ENCODE peak calls at places on chromosomes 7 and 10, in eight cellular contexts. One of them, this sample, is unnamed.

GRCh38 chr10:21145751-21146445 is 248.8 kb upstream of the NEBL start:
- DNase-seq in A549: no peak
- DNase-seq in left ventricle myocardium inferior: no peak
- DNase-seq in lower leg skin: no peak
- DNase-seq in endothelial cell: no peak
- DNase-seq in fibroblast of mammary gland: no peak
- DNase-seq in astrocyte: no peak
- DNase-seq in HL-60: no peak
- DNase-seq in this sample: no peak

GRCh38 chr10:19952611-19953010 is 136.4 kb downstream of the PLXDC2 start:
- DNase-seq in left ventricle myocardium inferior: no peak
- DNase-seq in endothelial cell: no peak
- DNase-seq in HL-60: no peak
- DNase-seq in lower leg skin: no peak
- DNase-seq in fibroblast of mammary gland: no peak
- DNase-seq in A549: no peak
- DNase-seq in astrocyte: no peak
- DNase-seq in this sample: no peak

GRCh38 chr10:43687373-43687772 is 38.7 kb upstream of the ZNF32 start:
- DNase-seq in endothelial cell: no peak
- DNase-seq in A549: no peak
- DNase-seq in astrocyte: no peak
- DNase-seq in HL-60: no peak
- DNase-seq in fibroblast of mammary gland: no peak
- DNase-seq in left ventricle myocardium inferior: no peak
- DNase-seq in lower leg skin: no peak
- DNase-seq in this sample: no peak

GRCh38 chr10:93417264-93417663 is 64.9 kb downstream of the MYOF start:
- DNase-seq in left ventricle myocardium inferior: peak
- DNase-seq in lower leg skin: no peak
- DNase-seq in HL-60: no peak
- DNase-seq in endothelial cell: no peak
- DNase-seq in astrocyte: no peak
- DNase-seq in A549: no peak
- DNase-seq in fibroblast of mammary gland: no peak
- DNase-seq in this sample: no peak

GRCh38 chr10:71090801-71091200 is 121.6 kb upstream of the UNC5B start:
- DNase-seq in fibroblast of mammary gland: no peak
- DNase-seq in lower leg skin: peak
- DNase-seq in A549: no peak
- DNase-seq in astrocyte: no peak
- DNase-seq in HL-60: no peak
- DNase-seq in endothelial cell: no peak
- DNase-seq in left ventricle myocardium inferior: no peak
- DNase-seq in this sample: peak

GRCh38 chr10:88062798-88063472 is 199.5 kb downstream of the PTEN start:
- DNase-seq in fibroblast of mammary gland: peak
- DNase-seq in lower leg skin: no peak
- DNase-seq in endothelial cell: no peak
- DNase-seq in A549: peak
- DNase-seq in left ventricle myocardium inferior: no peak
- DNase-seq in HL-60: no peak
- DNase-seq in astrocyte: peak
- DNase-seq in this sample: no peak

GRCh38 chr7:87498893-87499292 is 23.4 kb upstream of the ABCB4 start:
- DNase-seq in endothelial cell: no peak
- DNase-seq in HL-60: no peak
- DNase-seq in lower leg skin: no peak
- DNase-seq in A549: no peak
- DNase-seq in left ventricle myocardium inferior: no peak
- DNase-seq in fibroblast of mammary gland: no peak
- DNase-seq in astrocyte: no peak
- DNase-seq in this sample: no peak

GRCh38 chr7:139990142-139990535 is 72.6 kb downstream of the PARP12 start:
- DNase-seq in left ventricle myocardium inferior: no peak
- DNase-seq in fibroblast of mammary gland: no peak
- DNase-seq in A549: no peak
- DNase-seq in astrocyte: no peak
- DNase-seq in lower leg skin: no peak
- DNase-seq in endothelial cell: no peak
- DNase-seq in HL-60: no peak
- DNase-seq in this sample: no peak

GRCh38 chr7:1523208-1523607 is 7.3 kb upstream of the MAFK start:
- DNase-seq in A549: peak
- DNase-seq in left ventricle myocardium inferior: no peak
- DNase-seq in fibroblast of mammary gland: no peak
- DNase-seq in endothelial cell: no peak
- DNase-seq in lower leg skin: no peak
- DNase-seq in HL-60: no peak
- DNase-seq in astrocyte: no peak
- DNase-seq in this sample: no peak

GRCh38 chr7:6057316-6058128 is 26.3 kb downstream of the ANKRD61 start:
- DNase-seq in endothelial cell: no peak
- DNase-seq in A549: no peak
- DNase-seq in lower leg skin: no peak
- DNase-seq in fibroblast of mammary gland: no peak
- DNase-seq in left ventricle myocardium inferior: no peak
- DNase-seq in HL-60: no peak
- DNase-seq in astrocyte: no peak
- DNase-seq in this sample: no peak

GRCh38 chr10:13372524-13372923 is 24.4 kb upstream of the SEPHS1 start:
- DNase-seq in astrocyte: no peak
- DNase-seq in HL-60: no peak
- DNase-seq in left ventricle myocardium inferior: no peak
- DNase-seq in endothelial cell: no peak
- DNase-seq in lower leg skin: no peak
- DNase-seq in fibroblast of mammary gland: no peak
- DNase-seq in A549: no peak
- DNase-seq in this sample: no peak

GRCh38 chr10:13373644-13374043 is 25.6 kb upstream of the SEPHS1 start:
- DNase-seq in HL-60: no peak
- DNase-seq in A549: no peak
- DNase-seq in left ventricle myocardium inferior: no peak
- DNase-seq in lower leg skin: no peak
- DNase-seq in astrocyte: no peak
- DNase-seq in fibroblast of mammary gland: no peak
- DNase-seq in endothelial cell: no peak
- DNase-seq in this sample: no peak

GRCh38 chr10:13375791-13376190 is 27.7 kb upstream of the SEPHS1 start:
- DNase-seq in A549: no peak
- DNase-seq in lower leg skin: no peak
- DNase-seq in astrocyte: no peak
- DNase-seq in fibroblast of mammary gland: no peak
- DNase-seq in HL-60: no peak
- DNase-seq in left ventricle myocardium inferior: no peak
- DNase-seq in endothelial cell: no peak
- DNase-seq in this sample: no peak

GRCh38 chr10:13376297-13376696 is 28.2 kb upstream of the SEPHS1 start:
- DNase-seq in A549: no peak
- DNase-seq in HL-60: no peak
- DNase-seq in endothelial cell: no peak
- DNase-seq in lower leg skin: no peak
- DNase-seq in astrocyte: no peak
- DNase-seq in left ventricle myocardium inferior: no peak
- DNase-seq in fibroblast of mammary gland: no peak
- DNase-seq in this sample: no peak

DNA sequence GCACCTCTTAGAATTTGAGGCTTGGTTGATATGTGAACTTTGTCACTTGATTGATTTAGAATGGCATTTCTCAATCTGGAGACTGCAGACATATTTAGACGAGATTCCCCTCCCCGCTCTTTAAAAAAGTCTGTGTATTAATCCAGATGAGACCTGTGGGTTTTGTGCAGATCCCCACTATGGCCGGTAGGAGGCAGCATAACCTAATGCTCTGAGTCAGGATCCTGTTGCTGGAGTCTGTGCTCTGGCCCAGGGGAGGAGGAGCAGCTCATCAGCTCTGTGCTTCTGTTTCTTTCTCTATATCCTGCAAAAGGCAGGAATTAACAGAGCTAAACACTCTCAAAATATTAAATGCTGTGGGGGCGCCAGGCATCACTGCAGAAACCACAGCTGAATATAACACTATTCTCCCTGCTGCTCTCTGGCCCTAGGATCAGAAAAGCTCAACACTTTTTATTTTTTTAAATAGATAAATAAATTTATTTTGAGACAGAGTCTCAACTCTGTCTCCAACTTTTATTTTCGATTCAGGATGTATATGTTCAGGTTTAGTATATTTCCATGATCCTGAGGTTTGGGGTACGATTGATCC is 23.9 kb upstream of the SEPHS1 start:
- DNase-seq in left ventricle myocardium inferior: peak
- DNase-seq in astrocyte: peak
- DNase-seq in lower leg skin: peak
- DNase-seq in HL-60: peak
- DNase-seq in endothelial cell: peak
- DNase-seq in fibroblast of mammary gland: peak
- DNase-seq in A549: peak
- DNase-seq in this sample: peak
- TF ChIP-seq CTCF in left ventricle myocardium inferior: peak
- TF ChIP-seq CTCF in astrocyte: peak
- TF ChIP-seq CTCF in lower leg skin: no peak
- TF ChIP-seq CTCF in HL-60: peak
- TF ChIP-seq CTCF in endothelial cell: peak
- TF ChIP-seq CTCF in fibroblast of mammary gland: peak
- TF ChIP-seq CTCF in A549: peak
- TF ChIP-seq CTCF in this sample: peak

GRCh38 chr10:5589071-5589962 is 64.6 kb downstream of the CALML3 start:
- DNase-seq in endothelial cell: no peak
- DNase-seq in HL-60: no peak
- DNase-seq in lower leg skin: no peak
- DNase-seq in astrocyte: no peak
- DNase-seq in fibroblast of mammary gland: no peak
- DNase-seq in A549: no peak
- DNase-seq in left ventricle myocardium inferior: no peak
- DNase-seq in this sample: no peak

GRCh38 chr10:5589963-5590511 is 65.3 kb downstream of the CALML3 start:
- DNase-seq in lower leg skin: no peak
- DNase-seq in A549: peak
- DNase-seq in astrocyte: peak
- DNase-seq in fibroblast of mammary gland: peak
- DNase-seq in endothelial cell: no peak
- DNase-seq in HL-60: no peak
- DNase-seq in left ventricle myocardium inferior: no peak
- DNase-seq in this sample: no peak

GRCh38 chr10:5587151-5588079 is 62.7 kb downstream of the CALML3 start:
- DNase-seq in endothelial cell: no peak
- DNase-seq in A549: no peak
- DNase-seq in astrocyte: no peak
- DNase-seq in left ventricle myocardium inferior: peak
- DNase-seq in HL-60: no peak
- DNase-seq in lower leg skin: no peak
- DNase-seq in fibroblast of mammary gland: no peak
- DNase-seq in this sample: no peak

GRCh38 chr10:5588080-5588453 is 63.3 kb downstream of the CALML3 start:
- DNase-seq in A549: no peak
- DNase-seq in endothelial cell: no peak
- DNase-seq in lower leg skin: no peak
- DNase-seq in fibroblast of mammary gland: no peak
- DNase-seq in HL-60: no peak
- DNase-seq in left ventricle myocardium inferior: no peak
- DNase-seq in astrocyte: no peak
- DNase-seq in this sample: no peak

GRCh38 chr10:5588603-5589002 is 63.8 kb downstream of the CALML3 start:
- DNase-seq in HL-60: no peak
- DNase-seq in fibroblast of mammary gland: no peak
- DNase-seq in lower leg skin: no peak
- DNase-seq in left ventricle myocardium inferior: no peak
- DNase-seq in endothelial cell: no peak
- DNase-seq in A549: no peak
- DNase-seq in astrocyte: no peak
- DNase-seq in this sample: no peak
- TF ChIP-seq CTCF in HL-60: no peak
- TF ChIP-seq CTCF in fibroblast of mammary gland: no peak
- TF ChIP-seq CTCF in lower leg skin: no peak
- TF ChIP-seq CTCF in left ventricle myocardium inferior: no peak
- TF ChIP-seq CTCF in endothelial cell: no peak
- TF ChIP-seq CTCF in A549: no peak
- TF ChIP-seq CTCF in astrocyte: no peak
- TF ChIP-seq CTCF in this sample: no peak

GRCh38 chr10:63007112-63007511 is 126.0 kb upstream of the NRBF2 start:
- DNase-seq in HL-60: no peak
- DNase-seq in fibroblast of mammary gland: no peak
- DNase-seq in lower leg skin: no peak
- DNase-seq in A549: no peak
- DNase-seq in endothelial cell: no peak
- DNase-seq in astrocyte: no peak
- DNase-seq in left ventricle myocardium inferior: no peak
- DNase-seq in this sample: no peak

GRCh38 chr10:63012623-63013022 is 120.5 kb upstream of the NRBF2 start:
- DNase-seq in lower leg skin: no peak
- DNase-seq in astrocyte: no peak
- DNase-seq in endothelial cell: no peak
- DNase-seq in left ventricle myocardium inferior: no peak
- DNase-seq in HL-60: no peak
- DNase-seq in fibroblast of mammary gland: no peak
- DNase-seq in A549: no peak
- DNase-seq in this sample: no peak

GRCh38 chr10:63010203-63010602 is 122.9 kb upstream of the NRBF2 start:
- DNase-seq in left ventricle myocardium inferior: no peak
- DNase-seq in fibroblast of mammary gland: no peak
- DNase-seq in endothelial cell: no peak
- DNase-seq in astrocyte: no peak
- DNase-seq in lower leg skin: no peak
- DNase-seq in A549: no peak
- DNase-seq in HL-60: no peak
- DNase-seq in this sample: no peak

GRCh38 chr10:63005246-63005645 is 127.9 kb upstream of the NRBF2 start:
- DNase-seq in lower leg skin: no peak
- DNase-seq in HL-60: no peak
- DNase-seq in fibroblast of mammary gland: peak
- DNase-seq in A549: no peak
- DNase-seq in endothelial cell: no peak
- DNase-seq in left ventricle myocardium inferior: no peak
- DNase-seq in astrocyte: peak
- DNase-seq in this sample: no peak

GRCh38 chr10:63008491-63008890 is 124.6 kb upstream of the NRBF2 start:
- DNase-seq in HL-60: no peak
- DNase-seq in endothelial cell: no peak
- DNase-seq in fibroblast of mammary gland: no peak
- DNase-seq in astrocyte: peak
- DNase-seq in left ventricle myocardium inferior: no peak
- DNase-seq in A549: no peak
- DNase-seq in lower leg skin: no peak
- DNase-seq in this sample: no peak
- TF ChIP-seq CTCF in HL-60: no peak
- TF ChIP-seq CTCF in endothelial cell: no peak
- TF ChIP-seq CTCF in fibroblast of mammary gland: no peak
- TF ChIP-seq CTCF in astrocyte: no peak
- TF ChIP-seq CTCF in left ventricle myocardium inferior: no peak
- TF ChIP-seq CTCF in A549: no peak
- TF ChIP-seq CTCF in lower leg skin: no peak
- TF ChIP-seq CTCF in this sample: no peak

DNA sequence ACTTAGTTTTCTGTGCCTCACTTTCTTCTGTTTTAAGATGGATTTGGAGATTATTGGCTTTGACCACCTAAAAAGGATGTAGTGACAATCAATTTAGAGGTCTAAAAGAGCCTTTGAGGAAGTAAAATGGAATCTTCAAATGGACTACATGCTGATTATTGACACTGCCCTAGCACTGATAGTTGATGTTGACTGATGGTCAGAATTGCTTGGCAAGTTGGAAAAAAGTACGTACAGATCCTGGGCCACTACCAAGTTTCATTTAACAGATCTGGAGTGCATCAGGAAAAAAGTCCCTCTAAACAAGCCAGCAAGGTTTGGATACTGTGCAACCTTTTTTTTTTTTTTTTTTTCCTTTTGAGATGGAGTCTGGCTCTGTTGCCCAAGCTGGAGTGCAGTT is 81.1 kb downstream of the TCF7L2 start:
- DNase-seq in endothelial cell: no peak
- DNase-seq in A549: no peak
- DNase-seq in astrocyte: no peak
- DNase-seq in left ventricle myocardium inferior: no peak
- DNase-seq in lower leg skin: no peak
- DNase-seq in HL-60: no peak
- DNase-seq in fibroblast of mammary gland: no peak
- DNase-seq in this sample: no peak
- TF ChIP-seq CTCF in endothelial cell: no peak
- TF ChIP-seq CTCF in A549: no peak
- TF ChIP-seq CTCF in astrocyte: no peak
- TF ChIP-seq CTCF in left ventricle myocardium inferior: no peak
- TF ChIP-seq CTCF in lower leg skin: no peak
- TF ChIP-seq CTCF in HL-60: no peak
- TF ChIP-seq CTCF in fibroblast of mammary gland: no peak
- TF ChIP-seq CTCF in this sample: no peak